ENCODE peak calls at places on chromosomes 7 and 10, in seven cellular contexts. One of them, this sample, is unnamed.

GRCh38 chr10:122252805-122253204 is 18.3 kb upstream of the BTBD16 start:
- DNase-seq in GM12865: no peak
- DNase-seq in HFF-Myc: no peak
- DNase-seq in A549: no peak
- DNase-seq in progenitor cell of endocrine pancreas: no peak
- DNase-seq in AG09319: no peak
- DNase-seq in colonic mucosa: no peak
- DNase-seq in this sample: no peak

GRCh38 chr7:121447939-121448338 is 51.8 kb upstream of the FAM3C start:
- DNase-seq in GM12865: no peak
- DNase-seq in HFF-Myc: no peak
- DNase-seq in A549: no peak
- DNase-seq in progenitor cell of endocrine pancreas: no peak
- DNase-seq in AG09319: no peak
- DNase-seq in colonic mucosa: no peak
- DNase-seq in this sample: no peak

GRCh38 chr7:158049271-158049670 is 538.4 kb downstream of the PTPRN2 start:
- DNase-seq in GM12865: no peak
- DNase-seq in HFF-Myc: no peak
- DNase-seq in A549: no peak
- DNase-seq in progenitor cell of endocrine pancreas: no peak
- DNase-seq in AG09319: no peak
- DNase-seq in colonic mucosa: no peak
- DNase-seq in this sample: no peak

GRCh38 chr10:12341526-12341925 is 7.8 kb upstream of the CAMK1D start:
- DNase-seq in GM12865: no peak
- DNase-seq in HFF-Myc: no peak
- DNase-seq in A549: no peak
- DNase-seq in progenitor cell of endocrine pancreas: no peak
- DNase-seq in AG09319: no peak
- DNase-seq in colonic mucosa: no peak
- DNase-seq in this sample: no peak

GRCh38 chr7:156865493-156865892 is 27.5 kb downstream of the LMBR1 start:
- DNase-seq in GM12865: no peak
- DNase-seq in HFF-Myc: no peak
- DNase-seq in A549: no peak
- DNase-seq in progenitor cell of endocrine pancreas: no peak
- DNase-seq in AG09319: no peak
- DNase-seq in colonic mucosa: no peak
- DNase-seq in this sample: no peak

GRCh38 chr7:39580150-39580874 is 14.1 kb downstream of the YAE1 start:
- DNase-seq in GM12865: peak
- DNase-seq in HFF-Myc: peak
- DNase-seq in A549: peak
- DNase-seq in progenitor cell of endocrine pancreas: peak
- DNase-seq in AG09319: peak
- DNase-seq in colonic mucosa: peak
- DNase-seq in this sample: peak

GRCh38 chr7:158975526-158976467 is 119.4 kb downstream of the DYNC2I1 start:
- DNase-seq in GM12865: peak
- DNase-seq in HFF-Myc: no peak
- DNase-seq in A549: no peak
- DNase-seq in progenitor cell of endocrine pancreas: no peak
- DNase-seq in AG09319: no peak
- DNase-seq in colonic mucosa: no peak
- DNase-seq in this sample: no peak

GRCh38 chr7:82594665-82595064 is 151.1 kb upstream of the CACNA2D1 start:
- DNase-seq in GM12865: no peak
- DNase-seq in HFF-Myc: no peak
- DNase-seq in A549: no peak
- DNase-seq in progenitor cell of endocrine pancreas: no peak
- DNase-seq in AG09319: no peak
- DNase-seq in colonic mucosa: no peak
- DNase-seq in this sample: no peak

GRCh38 chr7:116227678-116228239 is 17.4 kb downstream of the TES start:
- DNase-seq in GM12865: no peak
- DNase-seq in HFF-Myc: peak
- DNase-seq in A549: no peak
- DNase-seq in progenitor cell of endocrine pancreas: no peak
- DNase-seq in AG09319: no peak
- DNase-seq in colonic mucosa: no peak
- DNase-seq in this sample: no peak

GRCh38 chr7:69929622-69930021 is 331.3 kb downstream of the AUTS2 start:
- DNase-seq in GM12865: no peak
- DNase-seq in HFF-Myc: no peak
- DNase-seq in A549: no peak
- DNase-seq in progenitor cell of endocrine pancreas: no peak
- DNase-seq in AG09319: no peak
- DNase-seq in colonic mucosa: no peak
- DNase-seq in this sample: no peak

GRCh38 chr7:152370297-152370696 is 65.5 kb downstream of the KMT2C start:
- DNase-seq in GM12865: no peak
- DNase-seq in HFF-Myc: no peak
- DNase-seq in A549: no peak
- DNase-seq in progenitor cell of endocrine pancreas: no peak
- DNase-seq in AG09319: no peak
- DNase-seq in colonic mucosa: no peak
- DNase-seq in this sample: no peak

GRCh38 chr10:114327537-114328277 is 76.6 kb downstream of the AFAP1L2 start:
- DNase-seq in GM12865: no peak
- DNase-seq in HFF-Myc: no peak
- DNase-seq in A549: no peak
- DNase-seq in progenitor cell of endocrine pancreas: no peak
- DNase-seq in AG09319: no peak
- DNase-seq in colonic mucosa: no peak
- DNase-seq in this sample: no peak

GRCh38 chr7:123944395-123944794 is 19.4 kb downstream of the SPAM1 start:
- DNase-seq in GM12865: no peak
- DNase-seq in HFF-Myc: no peak
- DNase-seq in A549: no peak
- DNase-seq in progenitor cell of endocrine pancreas: no peak
- DNase-seq in AG09319: no peak
- DNase-seq in colonic mucosa: no peak
- DNase-seq in this sample: no peak

GRCh38 chr10:117970962-117971361 is 75.8 kb downstream of the RAB11FIP2 start:
- DNase-seq in GM12865: no peak
- DNase-seq in HFF-Myc: no peak
- DNase-seq in A549: no peak
- DNase-seq in progenitor cell of endocrine pancreas: no peak
- DNase-seq in AG09319: no peak
- DNase-seq in colonic mucosa: no peak
- DNase-seq in this sample: no peak

GRCh38 chr7:69864283-69864682 is 266.0 kb downstream of the AUTS2 start:
- DNase-seq in GM12865: no peak
- DNase-seq in HFF-Myc: no peak
- DNase-seq in A549: no peak
- DNase-seq in progenitor cell of endocrine pancreas: no peak
- DNase-seq in AG09319: no peak
- DNase-seq in colonic mucosa: no peak
- DNase-seq in this sample: no peak

GRCh38 chr10:32139223-32140073 is 83.2 kb upstream of the KIF5B start:
- DNase-seq in GM12865: peak
- DNase-seq in HFF-Myc: peak
- DNase-seq in A549: peak
- DNase-seq in progenitor cell of endocrine pancreas: no peak
- DNase-seq in AG09319: peak
- DNase-seq in colonic mucosa: peak
- DNase-seq in this sample: peak

GRCh38 chr10:89001428-89002072 is 11.0 kb downstream of the FAS start:
- DNase-seq in GM12865: no peak
- DNase-seq in HFF-Myc: no peak
- DNase-seq in A549: no peak
- DNase-seq in progenitor cell of endocrine pancreas: no peak
- DNase-seq in AG09319: no peak
- DNase-seq in colonic mucosa: no peak
- DNase-seq in this sample: no peak

GRCh38 chr10:51743146-51743545 is 43.8 kb upstream of the CSTF2T start:
- DNase-seq in GM12865: peak
- DNase-seq in HFF-Myc: no peak
- DNase-seq in A549: no peak
- DNase-seq in progenitor cell of endocrine pancreas: no peak
- DNase-seq in AG09319: no peak
- DNase-seq in colonic mucosa: no peak
- DNase-seq in this sample: no peak

GRCh38 chr7:43761919-43762318 is 3.4 kb downstream of the BLVRA start:
- DNase-seq in GM12865: no peak
- DNase-seq in HFF-Myc: no peak
- DNase-seq in A549: no peak
- DNase-seq in progenitor cell of endocrine pancreas: no peak
- DNase-seq in AG09319: no peak
- DNase-seq in colonic mucosa: peak
- DNase-seq in this sample: no peak

GRCh38 chr10:99799613-99800012 is 17.2 kb downstream of the ABCC2 start:
- DNase-seq in GM12865: peak
- DNase-seq in HFF-Myc: no peak
- DNase-seq in A549: no peak
- DNase-seq in progenitor cell of endocrine pancreas: no peak
- DNase-seq in AG09319: no peak
- DNase-seq in colonic mucosa: no peak
- DNase-seq in this sample: no peak
- TF ChIP-seq CTCF in GM12865: no peak
- TF ChIP-seq CTCF in HFF-Myc: no peak
- TF ChIP-seq CTCF in A549: no peak
- TF ChIP-seq CTCF in progenitor cell of endocrine pancreas: no peak
- TF ChIP-seq CTCF in AG09319: no peak
- TF ChIP-seq CTCF in colonic mucosa: no peak
- TF ChIP-seq CTCF in this sample: no peak

DNA sequence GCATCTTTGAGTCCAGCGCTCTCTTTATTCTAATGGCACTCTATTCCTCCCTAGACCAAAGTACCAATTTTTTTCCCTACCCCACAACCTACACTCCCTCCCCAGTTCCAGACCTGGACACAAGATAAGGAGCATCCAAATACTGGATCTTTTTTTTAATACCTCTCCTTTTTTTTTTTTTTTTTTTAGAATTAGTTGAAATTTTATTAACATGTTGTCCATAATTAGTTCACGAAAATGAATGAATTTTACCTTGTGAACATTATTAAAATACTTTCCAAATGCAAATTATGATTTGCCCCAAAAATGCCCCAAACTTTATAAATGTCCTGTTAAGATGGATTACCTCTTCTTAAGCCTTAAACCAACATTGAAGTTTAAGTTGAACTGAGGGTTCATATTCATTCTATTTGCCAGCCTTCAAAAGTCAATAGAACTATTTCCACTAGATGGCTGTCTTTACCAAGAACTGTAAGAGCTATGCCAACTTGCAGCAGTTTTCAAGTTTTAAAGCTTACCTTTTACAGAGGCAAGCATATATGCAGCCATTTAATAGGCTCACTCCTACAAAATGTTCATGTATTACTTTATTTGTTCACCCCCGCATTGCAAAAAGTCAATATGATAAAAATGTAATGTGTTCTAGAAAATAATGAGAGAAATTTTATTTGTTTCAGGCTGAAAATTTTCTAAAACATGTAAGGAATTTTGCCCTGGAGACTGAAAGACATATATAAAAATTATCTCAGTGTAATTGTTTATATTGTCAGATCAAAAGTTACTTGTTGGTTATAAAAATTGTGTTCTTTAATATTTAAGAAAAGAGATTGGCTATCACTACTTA is 39.7 kb upstream of the TNKS2 start:
- DNase-seq in GM12865: peak
- DNase-seq in HFF-Myc: peak
- DNase-seq in A549: peak
- DNase-seq in progenitor cell of endocrine pancreas: no peak
- DNase-seq in AG09319: peak
- DNase-seq in colonic mucosa: no peak
- DNase-seq in this sample: no peak
- TF ChIP-seq CTCF in GM12865: peak
- TF ChIP-seq CTCF in HFF-Myc: peak
- TF ChIP-seq CTCF in A549: peak
- TF ChIP-seq CTCF in progenitor cell of endocrine pancreas: peak
- TF ChIP-seq CTCF in AG09319: peak
- TF ChIP-seq CTCF in colonic mucosa: peak
- TF ChIP-seq CTCF in this sample: peak

DNA sequence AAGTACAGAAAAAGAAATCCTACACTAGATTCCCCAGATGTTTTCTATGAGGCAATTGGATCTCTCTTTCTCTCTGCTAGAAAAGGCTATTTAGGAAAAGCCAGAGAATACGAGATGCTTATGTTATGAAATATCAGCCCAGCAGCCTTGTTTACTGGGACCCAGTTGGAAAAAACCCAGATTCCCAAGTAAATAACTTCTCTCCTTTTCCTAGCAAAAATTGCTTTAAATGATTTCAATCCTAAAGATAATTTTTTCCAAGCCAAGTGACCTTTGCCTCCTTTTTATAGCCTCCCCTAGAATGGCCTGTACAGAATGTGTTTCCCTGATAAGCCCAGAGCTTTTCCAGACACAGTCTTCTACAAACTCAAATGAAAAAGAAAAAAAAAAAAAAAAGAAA is 199.2 kb downstream of the PLXNA4 start:
- DNase-seq in GM12865: no peak
- DNase-seq in HFF-Myc: no peak
- DNase-seq in A549: no peak
- DNase-seq in progenitor cell of endocrine pancreas: no peak
- DNase-seq in AG09319: no peak
- DNase-seq in colonic mucosa: no peak
- DNase-seq in this sample: no peak
- TF ChIP-seq CTCF in GM12865: no peak
- TF ChIP-seq CTCF in HFF-Myc: no peak
- TF ChIP-seq CTCF in A549: no peak
- TF ChIP-seq CTCF in progenitor cell of endocrine pancreas: no peak
- TF ChIP-seq CTCF in AG09319: no peak
- TF ChIP-seq CTCF in colonic mucosa: no peak
- TF ChIP-seq CTCF in this sample: no peak

GRCh38 chr7:100600222-100601038 is 1.7 kb upstream of the PCOLCE start:
- DNase-seq in GM12865: no peak
- DNase-seq in HFF-Myc: no peak
- DNase-seq in A549: no peak
- DNase-seq in progenitor cell of endocrine pancreas: no peak
- DNase-seq in AG09319: no peak
- DNase-seq in colonic mucosa: no peak
- DNase-seq in this sample: no peak
- TF ChIP-seq CTCF in GM12865: peak
- TF ChIP-seq CTCF in HFF-Myc: no peak
- TF ChIP-seq CTCF in A549: peak
- TF ChIP-seq CTCF in progenitor cell of endocrine pancreas: no peak
- TF ChIP-seq CTCF in AG09319: no peak
- TF ChIP-seq CTCF in colonic mucosa: no peak
- TF ChIP-seq CTCF in this sample: no peak

DNA sequence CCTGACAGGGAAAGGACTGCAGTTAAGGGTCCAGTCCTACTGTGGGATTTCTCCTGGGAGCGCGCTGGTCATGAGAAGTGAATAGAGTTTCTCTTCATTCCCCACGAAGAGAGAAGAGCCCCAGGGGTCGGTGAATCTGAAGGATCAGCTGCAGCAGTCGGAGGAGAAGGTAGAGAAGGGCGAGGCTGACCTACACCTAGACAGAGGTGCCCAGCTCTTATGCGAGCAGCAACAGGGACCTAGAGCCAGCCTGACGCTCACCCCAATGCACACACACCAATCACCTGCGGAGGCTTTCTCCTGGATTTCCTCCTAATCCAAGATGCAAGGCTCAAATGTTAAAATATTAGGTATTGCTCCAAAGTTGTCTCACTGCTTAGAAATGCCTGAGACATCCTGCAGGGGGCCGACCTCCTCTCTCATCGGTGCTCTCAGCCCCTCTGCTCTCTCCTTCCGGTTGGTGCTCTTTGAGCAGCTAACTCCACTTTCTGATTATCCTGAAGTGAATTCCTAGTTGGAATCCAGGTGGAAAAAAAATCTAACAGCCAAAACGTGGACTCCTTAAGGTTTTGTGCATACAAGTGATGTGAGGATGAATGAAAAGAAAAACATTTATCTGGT is 176.4 kb downstream of the AHR start:
- DNase-seq in GM12865: no peak
- DNase-seq in HFF-Myc: no peak
- DNase-seq in A549: peak
- DNase-seq in progenitor cell of endocrine pancreas: no peak
- DNase-seq in AG09319: no peak
- DNase-seq in colonic mucosa: no peak
- DNase-seq in this sample: no peak
- TF ChIP-seq CTCF in GM12865: no peak
- TF ChIP-seq CTCF in HFF-Myc: peak
- TF ChIP-seq CTCF in A549: no peak
- TF ChIP-seq CTCF in progenitor cell of endocrine pancreas: peak
- TF ChIP-seq CTCF in AG09319: no peak
- TF ChIP-seq CTCF in colonic mucosa: no peak
- TF ChIP-seq CTCF in this sample: peak